ENCODE peak calls at places on chromosomes 13 and 19, in six cellular contexts. Q, W, Z, V, B and U are unnamed samples.

GRCh38 chr19:19822148-19822429 is 539 bp upstream of the ZNF506 start:
- DNase-seq in Q (no peak), W (no peak), Z (no peak), V (no peak), B (no peak), U (no peak)

GRCh38 chr19:33905473-33905936 is 108.8 kb downstream of the KCTD15 start:
- DNase-seq in Q (no peak), W (no peak), Z (no peak), V (no peak), B (no peak), U (no peak)

GRCh38 chr13:40984670-40985366 is 34.3 kb downstream of the ELF1 start:
- DNase-seq in Q (no peak), W (no peak), Z (no peak), V (peak; percentile 67), B (no peak), U (no peak)

GRCh38 chr19:50794074-50794777 is 4.0 kb downstream of the ACP4 start:
- DNase-seq in Q (no peak), W (peak; percentile 80), Z (no peak), V (no peak), B (peak; percentile 69), U (peak; percentile 63)

GRCh38 chr13:34224877-34225276 is 406.9 kb downstream of the RFC3 start:
- DNase-seq in Q (no peak), W (no peak), Z (no peak), V (no peak), B (no peak), U (no peak)

GRCh38 chr19:5237939-5238480 is 102.6 kb downstream of the PTPRS start:
- DNase-seq in Q (no peak), W (no peak), Z (no peak), V (no peak), B (no peak), U (no peak)

GRCh38 chr19:48713041-48713863 is 6.3 kb downstream of the MAMSTR start:
- DNase-seq in Q (no peak), W (peak; percentile 67), Z (no peak), V (no peak), B (no peak), U (no peak)

GRCh38 chr19:3554254-3555083 is 2.9 kb downstream of the MFSD12 start:
- DNase-seq in Q (no peak), W (no peak), Z (no peak), V (no peak), B (no peak), U (no peak)

GRCh38 chr13:40779796-40780285 is 8.9 kb upstream of the MRPS31 start:
- DNase-seq in Q (no peak), W (no peak), Z (no peak), V (no peak), B (no peak), U (no peak)

GRCh38 chr19:48393559-48394330 is at the start of gene GRIN2D:
- DNase-seq in Q (no peak), W (peak; percentile 49), Z (no peak), V (no peak), B (no peak), U (no peak)

GRCh38 chr13:31801088-31801487 is 61.8 kb downstream of the RXFP2 start:
- DNase-seq in Q (no peak), W (no peak), Z (no peak), V (no peak), B (no peak), U (no peak)

GRCh38 chr13:97275265-97275664 is 53.1 kb downstream of the MBNL2 start:
- DNase-seq in Q (peak; percentile 57), W (no peak), Z (no peak), V (no peak), B (no peak), U (no peak)

GRCh38 chr19:2271516-2272103 is 10.4 kb downstream of the PEAK3 start:
- DNase-seq in Q (no peak), W (peak; percentile 55), Z (no peak), V (no peak), B (no peak), U (no peak)
- TF ChIP-seq TAF1 in Q (no peak), W (no peak), Z (no peak), V (no peak), B (no peak), U (no peak)

GRCh38 chr19:16111909-16112752 is 442 bp downstream of the RAB8A start:
- DNase-seq in Q (no peak), W (peak; percentile 22), Z (no peak), V (no peak), B (no peak), U (no peak)
- TF ChIP-seq POLR2A in Q (peak; percentile 62), W (peak; percentile 68), Z (no peak), V (peak; percentile 80), B (peak; percentile 84), U (peak; percentile 81)

GRCh38 chr13:42492372-42492920 is 81.5 kb upstream of the TNFSF11 start:
- DNase-seq in Q (no peak), W (no peak), Z (no peak), V (no peak), B (no peak), U (no peak)
- TF ChIP-seq TAF1 in Q (no peak), W (no peak), Z (no peak), V (no peak), B (no peak), U (no peak)

GRCh38 chr13:44867825-44868224 is 121.4 kb downstream of the NUFIP1 start:
- DNase-seq in Q (no peak), W (no peak), Z (no peak), V (no peak), B (no peak), U (no peak)

GRCh38 chr13:44872751-44873150 is 116.5 kb downstream of the NUFIP1 start:
- DNase-seq in Q (no peak), W (no peak), Z (no peak), V (no peak), B (no peak), U (no peak)

GRCh38 chr13:44868397-44868796 is 120.9 kb downstream of the NUFIP1 start:
- DNase-seq in Q (no peak), W (no peak), Z (no peak), V (peak; percentile 61), B (peak; percentile 29), U (no peak)

GRCh38 chr13:44869167-44869566 is 120.1 kb downstream of the NUFIP1 start:
- DNase-seq in Q (no peak), W (no peak), Z (no peak), V (no peak), B (no peak), U (no peak)

GRCh38 chr13:44870456-44870929 is 118.8 kb downstream of the NUFIP1 start:
- DNase-seq in Q (no peak), W (no peak), Z (no peak), V (no peak), B (no peak), U (no peak)
- TF ChIP-seq POLR2A in Q (no peak), W (no peak), Z (no peak), V (no peak), B (no peak), U (no peak)

DNA sequence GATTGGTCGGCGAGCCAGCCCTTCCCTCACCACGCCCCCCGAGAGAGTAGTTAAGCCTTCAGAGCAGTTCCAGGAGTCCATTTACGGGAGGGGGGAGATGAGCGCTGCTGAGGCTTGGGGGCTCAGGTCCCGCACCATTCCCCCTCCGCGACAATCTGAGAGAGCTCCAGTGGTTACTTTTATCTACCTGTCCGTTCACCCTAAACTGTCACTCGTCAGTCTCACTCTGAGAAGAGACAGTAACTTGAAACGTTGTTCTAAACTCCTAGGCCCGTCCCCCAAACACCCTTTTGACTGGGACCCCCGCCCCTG is 2.0 kb downstream of the FOSB start:
- DNase-seq in Q (peak; percentile 85), W (peak; percentile 93), Z (no peak), V (no peak), B (peak; percentile 82), U (peak; percentile 85)
- TF ChIP-seq TAF1 in Q (no peak), W (peak; percentile 64), Z (no peak), V (no peak), B (no peak), U (no peak)

GRCh38 chr13:75541287-75541686 is 3.6 kb upstream of the COMMD6 start:
- DNase-seq in Q (no peak), W (peak; percentile 48), Z (no peak), V (no peak), B (no peak), U (no peak)

GRCh38 chr13:75533866-75534265 is 3.8 kb downstream of the COMMD6 start:
- DNase-seq in Q (no peak), W (no peak), Z (no peak), V (no peak), B (no peak), U (no peak)

GRCh38 chr13:75541961-75542360 is 4.3 kb upstream of the COMMD6 start:
- DNase-seq in Q (no peak), W (no peak), Z (no peak), V (no peak), B (no peak), U (no peak)

GRCh38 chr13:75537401-75538365 is at the start of gene COMMD6:
- DNase-seq in Q (peak; percentile 72), W (peak; percentile 83), Z (peak; percentile 91), V (peak; percentile 42), B (peak; percentile 76), U (peak; percentile 79)
- TF ChIP-seq POLR2A in Q (peak; percentile 95), W (peak; percentile 83), Z (peak; percentile 75), V (peak; percentile 97), B (peak; percentile 95), U (peak; percentile 97)

DNA sequence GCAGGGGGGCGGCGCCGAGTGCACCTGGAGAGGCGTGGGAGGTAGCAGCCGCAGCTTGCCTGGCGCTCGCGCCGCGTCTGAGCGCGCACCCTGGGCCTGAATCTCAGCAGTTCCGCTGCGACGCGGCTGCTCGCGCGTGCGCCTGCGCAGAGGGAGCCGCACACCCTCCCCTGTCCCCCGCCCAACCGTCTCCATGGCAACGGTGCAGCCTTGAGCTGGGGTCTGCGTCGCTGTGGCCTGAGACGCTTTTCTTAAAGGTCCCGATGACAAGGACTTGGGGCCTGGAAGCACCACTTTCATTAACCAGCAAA is at the start of gene PNMA8B:
- DNase-seq in Q (no peak), W (peak; percentile 51), Z (peak; percentile 78), V (no peak), B (peak; percentile 70), U (no peak)
- TF ChIP-seq TAF1 in Q (no peak), W (no peak), Z (no peak), V (no peak), B (no peak), U (no peak)

DNA sequence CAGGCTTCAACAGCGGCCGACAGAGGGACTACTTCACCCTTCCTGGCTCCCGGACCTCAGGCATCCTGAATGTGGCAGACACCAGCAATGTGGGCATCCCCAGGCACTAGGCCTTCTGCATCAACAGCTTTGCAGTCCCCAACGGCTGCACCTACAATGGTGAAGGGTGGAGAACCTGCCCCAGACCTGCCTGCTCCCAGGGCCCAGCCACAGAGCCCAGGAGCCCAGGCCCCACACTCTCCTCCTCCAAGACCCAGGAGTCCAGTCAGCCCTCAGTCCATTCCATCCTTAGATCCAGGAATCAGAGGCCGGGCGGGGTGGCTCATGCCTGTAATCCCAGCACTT is 34.5 kb downstream of the HPN start:
- DNase-seq in Q (no peak), W (no peak), Z (no peak), V (no peak), B (no peak), U (no peak)
- TF ChIP-seq POLR2A in Q (no peak), W (no peak), Z (no peak), V (no peak), B (no peak), U (no peak)

DNA sequence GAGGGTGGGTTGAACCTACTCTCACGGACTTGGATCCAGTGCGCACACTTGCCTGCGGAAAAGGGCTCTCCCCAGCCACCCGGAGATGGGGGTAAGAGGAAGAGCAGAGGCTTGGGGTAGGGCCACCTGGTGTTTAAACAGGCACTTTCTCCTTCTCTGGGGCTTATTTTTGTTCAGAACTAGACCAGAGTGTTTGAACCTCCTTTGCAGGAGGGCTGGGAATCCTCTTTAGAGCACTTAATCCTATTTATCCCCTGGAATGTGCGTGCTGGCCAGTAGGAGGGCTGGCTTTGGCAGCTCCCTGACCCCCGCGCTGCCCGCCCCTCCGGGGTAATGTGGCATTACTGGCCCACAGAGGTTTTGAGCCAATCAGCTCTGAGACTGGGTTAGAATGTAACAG is 2.0 kb downstream of the RGS9BP start:
- DNase-seq in Q (no peak), W (no peak), Z (no peak), V (no peak), B (no peak), U (no peak)
- TF ChIP-seq TAF1 in Q (no peak), W (no peak), Z (no peak), V (no peak), B (no peak), U (no peak)